ENCODE peak calls at places on chromosomes 7 and 10, in nine cellular contexts. One of them, this sample, is unnamed.

GRCh38 chr7:24255139-24255538 is 28.9 kb upstream of the NPY start:
- DNase-seq in Karpas-422: no peak
- DNase-seq in IMR-90: no peak
- DNase-seq in neural progenitor cell: no peak
- DNase-seq in GM12878: no peak
- DNase-seq in GM23248: no peak
- DNase-seq in mesendoderm: no peak
- DNase-seq in trophoblast cell: no peak
- DNase-seq in PC-3: no peak
- DNase-seq in this sample: no peak

GRCh38 chr7:50265968-50266694 is 38.4 kb upstream of the IKZF1 start:
- DNase-seq in Karpas-422: no peak
- DNase-seq in neural progenitor cell: no peak
- DNase-seq in GM23248: no peak
- DNase-seq in IMR-90: no peak
- DNase-seq in mesendoderm: no peak
- DNase-seq in GM12878: no peak
- DNase-seq in PC-3: no peak
- DNase-seq in trophoblast cell: no peak
- DNase-seq in this sample: no peak

GRCh38 chr10:126090911-126091728 is 194.8 kb downstream of the FANK1 start:
- DNase-seq in mesendoderm: no peak
- DNase-seq in IMR-90: peak
- DNase-seq in trophoblast cell: no peak
- DNase-seq in neural progenitor cell: no peak
- DNase-seq in GM23248: peak
- DNase-seq in GM12878: no peak
- DNase-seq in Karpas-422: no peak
- DNase-seq in PC-3: peak
- DNase-seq in this sample: peak

GRCh38 chr7:3922175-3922635 is 621.2 kb downstream of the SDK1 start:
- DNase-seq in trophoblast cell: peak
- DNase-seq in mesendoderm: peak
- DNase-seq in GM23248: peak
- DNase-seq in GM12878: no peak
- DNase-seq in IMR-90: peak
- DNase-seq in neural progenitor cell: peak
- DNase-seq in PC-3: peak
- DNase-seq in Karpas-422: no peak
- DNase-seq in this sample: peak

GRCh38 chr7:157923903-157924630 is 587.3 kb downstream of the DNAJB6 start:
- DNase-seq in trophoblast cell: no peak
- DNase-seq in IMR-90: no peak
- DNase-seq in Karpas-422: no peak
- DNase-seq in GM23248: no peak
- DNase-seq in PC-3: no peak
- DNase-seq in GM12878: no peak
- DNase-seq in mesendoderm: no peak
- DNase-seq in neural progenitor cell: no peak
- DNase-seq in this sample: no peak

GRCh38 chr10:1594372-1595241 is 142.7 kb downstream of the ADARB2 start:
- DNase-seq in IMR-90: no peak
- DNase-seq in PC-3: no peak
- DNase-seq in GM23248: no peak
- DNase-seq in GM12878: no peak
- DNase-seq in mesendoderm: no peak
- DNase-seq in neural progenitor cell: no peak
- DNase-seq in Karpas-422: no peak
- DNase-seq in trophoblast cell: no peak
- DNase-seq in this sample: no peak

GRCh38 chr10:58963723-58964124 is 212.7 kb upstream of the PHYHIPL start:
- DNase-seq in neural progenitor cell: peak
- DNase-seq in Karpas-422: no peak
- DNase-seq in GM23248: no peak
- DNase-seq in mesendoderm: peak
- DNase-seq in trophoblast cell: no peak
- DNase-seq in GM12878: no peak
- DNase-seq in PC-3: no peak
- DNase-seq in IMR-90: no peak
- DNase-seq in this sample: no peak

GRCh38 chr7:124765401-124766352 is at the start of gene GPR37:
- DNase-seq in Karpas-422: no peak
- DNase-seq in neural progenitor cell: peak
- DNase-seq in PC-3: peak
- DNase-seq in IMR-90: peak
- DNase-seq in mesendoderm: peak
- DNase-seq in trophoblast cell: peak
- DNase-seq in GM12878: no peak
- DNase-seq in GM23248: peak
- DNase-seq in this sample: peak

GRCh38 chr7:149719912-149720335 is 53.5 kb downstream of the ZNF467 start:
- DNase-seq in GM23248: no peak
- DNase-seq in trophoblast cell: no peak
- DNase-seq in GM12878: no peak
- DNase-seq in mesendoderm: peak
- DNase-seq in PC-3: no peak
- DNase-seq in Karpas-422: no peak
- DNase-seq in neural progenitor cell: no peak
- DNase-seq in IMR-90: no peak
- DNase-seq in this sample: no peak

GRCh38 chr10:19889279-19889678 is 73.0 kb downstream of the PLXDC2 start:
- DNase-seq in IMR-90: no peak
- DNase-seq in mesendoderm: no peak
- DNase-seq in Karpas-422: no peak
- DNase-seq in trophoblast cell: no peak
- DNase-seq in GM23248: no peak
- DNase-seq in GM12878: no peak
- DNase-seq in neural progenitor cell: no peak
- DNase-seq in PC-3: no peak
- DNase-seq in this sample: no peak

GRCh38 chr7:16811555-16811954 is 6.8 kb upstream of the AGR2 start:
- DNase-seq in Karpas-422: peak
- DNase-seq in PC-3: peak
- DNase-seq in trophoblast cell: peak
- DNase-seq in GM12878: no peak
- DNase-seq in IMR-90: peak
- DNase-seq in neural progenitor cell: no peak
- DNase-seq in mesendoderm: no peak
- DNase-seq in GM23248: peak
- DNase-seq in this sample: peak

GRCh38 chr7:39951943-39952194 is 1.8 kb downstream of the CDK13 start:
- DNase-seq in Karpas-422: no peak
- DNase-seq in mesendoderm: no peak
- DNase-seq in IMR-90: no peak
- DNase-seq in PC-3: no peak
- DNase-seq in neural progenitor cell: no peak
- DNase-seq in GM23248: no peak
- DNase-seq in GM12878: no peak
- DNase-seq in trophoblast cell: no peak
- DNase-seq in this sample: no peak

GRCh38 chr7:39951156-39951942 is 1.3 kb downstream of the CDK13 start:
- DNase-seq in PC-3: peak
- DNase-seq in GM23248: peak
- DNase-seq in trophoblast cell: peak
- DNase-seq in Karpas-422: peak
- DNase-seq in neural progenitor cell: peak
- DNase-seq in GM12878: no peak
- DNase-seq in mesendoderm: peak
- DNase-seq in IMR-90: peak
- DNase-seq in this sample: peak

GRCh38 chr7:39954694-39955093 is 4.6 kb downstream of the CDK13 start:
- DNase-seq in Karpas-422: peak
- DNase-seq in GM12878: no peak
- DNase-seq in PC-3: no peak
- DNase-seq in GM23248: no peak
- DNase-seq in trophoblast cell: no peak
- DNase-seq in mesendoderm: no peak
- DNase-seq in neural progenitor cell: no peak
- DNase-seq in IMR-90: no peak
- DNase-seq in this sample: no peak

GRCh38 chr7:39952378-39952777 is 2.3 kb downstream of the CDK13 start:
- DNase-seq in GM23248: peak
- DNase-seq in Karpas-422: peak
- DNase-seq in GM12878: no peak
- DNase-seq in neural progenitor cell: no peak
- DNase-seq in IMR-90: peak
- DNase-seq in PC-3: peak
- DNase-seq in mesendoderm: no peak
- DNase-seq in trophoblast cell: peak
- DNase-seq in this sample: peak

DNA sequence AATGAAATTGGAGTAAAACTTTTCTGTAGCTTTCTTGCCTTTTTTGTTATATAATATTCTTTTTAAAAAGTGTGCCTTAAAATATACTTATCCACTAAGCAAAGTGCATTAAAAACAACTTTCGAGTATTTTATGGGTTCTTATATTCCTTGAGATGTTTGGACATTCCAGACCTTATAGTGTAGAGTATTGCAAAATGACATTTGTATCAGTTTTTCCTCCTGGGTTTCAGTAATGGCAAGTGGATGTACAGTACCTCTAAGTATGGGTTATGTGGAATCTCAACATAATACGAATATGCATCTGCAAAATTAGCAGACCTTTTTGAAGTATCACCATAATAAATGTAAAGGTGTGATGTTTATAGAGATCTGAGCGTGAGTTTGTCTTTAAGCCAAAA is 2.7 kb downstream of the CDK13 start:
- DNase-seq in neural progenitor cell: no peak
- DNase-seq in GM12878: no peak
- DNase-seq in PC-3: peak
- DNase-seq in trophoblast cell: peak
- DNase-seq in GM23248: peak
- DNase-seq in IMR-90: peak
- DNase-seq in mesendoderm: no peak
- DNase-seq in Karpas-422: peak
- DNase-seq in this sample: peak
- H3K9ac ChIP-seq in neural progenitor cell: peak
- H3K9ac ChIP-seq in GM12878: peak
- H3K9ac ChIP-seq in PC-3: peak
- H3K9ac ChIP-seq in trophoblast cell: no peak
- H3K9ac ChIP-seq in GM23248: peak
- H3K9ac ChIP-seq in IMR-90: peak
- H3K9ac ChIP-seq in mesendoderm: peak
- H3K9ac ChIP-seq in Karpas-422: peak
- H3K9ac ChIP-seq in this sample: no peak

GRCh38 chr7:159031135-159031701 is 113.4 kb downstream of the VIPR2 start:
- DNase-seq in PC-3: no peak
- DNase-seq in GM23248: no peak
- DNase-seq in neural progenitor cell: peak
- DNase-seq in mesendoderm: peak
- DNase-seq in trophoblast cell: no peak
- DNase-seq in GM12878: no peak
- DNase-seq in IMR-90: no peak
- DNase-seq in Karpas-422: no peak
- DNase-seq in this sample: no peak

GRCh38 chr7:159031750-159032149 is 112.9 kb downstream of the VIPR2 start:
- DNase-seq in GM23248: no peak
- DNase-seq in neural progenitor cell: no peak
- DNase-seq in IMR-90: no peak
- DNase-seq in Karpas-422: no peak
- DNase-seq in GM12878: no peak
- DNase-seq in trophoblast cell: no peak
- DNase-seq in mesendoderm: no peak
- DNase-seq in PC-3: no peak
- DNase-seq in this sample: no peak

GRCh38 chr7:159028456-159029401 is 115.9 kb downstream of the VIPR2 start:
- DNase-seq in IMR-90: no peak
- DNase-seq in GM12878: no peak
- DNase-seq in trophoblast cell: no peak
- DNase-seq in GM23248: no peak
- DNase-seq in neural progenitor cell: no peak
- DNase-seq in Karpas-422: no peak
- DNase-seq in mesendoderm: no peak
- DNase-seq in PC-3: no peak
- DNase-seq in this sample: no peak

GRCh38 chr7:159032310-159032709 is 112.4 kb downstream of the VIPR2 start:
- DNase-seq in mesendoderm: no peak
- DNase-seq in trophoblast cell: no peak
- DNase-seq in IMR-90: no peak
- DNase-seq in GM12878: no peak
- DNase-seq in PC-3: no peak
- DNase-seq in neural progenitor cell: no peak
- DNase-seq in Karpas-422: no peak
- DNase-seq in GM23248: no peak
- DNase-seq in this sample: no peak

GRCh38 chr7:159030490-159031134 is 114.1 kb downstream of the VIPR2 start:
- DNase-seq in trophoblast cell: peak
- DNase-seq in IMR-90: no peak
- DNase-seq in neural progenitor cell: peak
- DNase-seq in Karpas-422: no peak
- DNase-seq in GM12878: no peak
- DNase-seq in GM23248: peak
- DNase-seq in PC-3: no peak
- DNase-seq in mesendoderm: peak
- DNase-seq in this sample: no peak
- H3K4me3 ChIP-seq in trophoblast cell: peak
- H3K4me3 ChIP-seq in IMR-90: peak
- H3K4me3 ChIP-seq in neural progenitor cell: peak
- H3K4me3 ChIP-seq in Karpas-422: no peak
- H3K4me3 ChIP-seq in GM12878: no peak
- H3K4me3 ChIP-seq in GM23248: no peak
- H3K4me3 ChIP-seq in PC-3: peak
- H3K4me3 ChIP-seq in mesendoderm: peak
- H3K4me3 ChIP-seq in this sample: peak

DNA sequence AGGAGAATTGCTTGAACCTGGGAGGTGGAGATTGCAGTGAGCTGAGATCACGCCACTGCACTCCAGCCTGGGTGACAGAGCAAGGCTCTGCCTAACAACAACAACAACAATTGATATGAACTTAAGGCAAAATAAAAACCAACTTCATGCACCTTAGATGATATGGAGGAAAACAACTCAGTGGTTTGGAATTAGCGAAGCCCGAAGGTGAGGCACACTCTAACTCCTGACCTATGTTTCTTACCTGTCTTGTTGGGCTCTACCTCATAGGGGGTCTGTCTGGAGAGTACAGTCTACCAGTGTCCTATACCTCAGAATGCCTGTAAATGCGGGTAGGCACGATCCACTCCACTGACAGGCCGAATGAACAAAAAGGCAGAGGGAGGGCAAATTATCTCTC is 24.3 kb upstream of the COBL start:
- DNase-seq in IMR-90: no peak
- DNase-seq in GM12878: no peak
- DNase-seq in trophoblast cell: peak
- DNase-seq in PC-3: no peak
- DNase-seq in GM23248: no peak
- DNase-seq in mesendoderm: no peak
- DNase-seq in Karpas-422: no peak
- DNase-seq in neural progenitor cell: no peak
- DNase-seq in this sample: no peak
- H3K27ac ChIP-seq in IMR-90: no peak
- H3K27ac ChIP-seq in GM12878: no peak
- H3K27ac ChIP-seq in trophoblast cell: no peak
- H3K27ac ChIP-seq in PC-3: no peak
- H3K27ac ChIP-seq in GM23248: no peak
- H3K27ac ChIP-seq in mesendoderm: no peak
- H3K27ac ChIP-seq in Karpas-422: no peak
- H3K27ac ChIP-seq in neural progenitor cell: no peak
- H3K27ac ChIP-seq in this sample: no peak

DNA sequence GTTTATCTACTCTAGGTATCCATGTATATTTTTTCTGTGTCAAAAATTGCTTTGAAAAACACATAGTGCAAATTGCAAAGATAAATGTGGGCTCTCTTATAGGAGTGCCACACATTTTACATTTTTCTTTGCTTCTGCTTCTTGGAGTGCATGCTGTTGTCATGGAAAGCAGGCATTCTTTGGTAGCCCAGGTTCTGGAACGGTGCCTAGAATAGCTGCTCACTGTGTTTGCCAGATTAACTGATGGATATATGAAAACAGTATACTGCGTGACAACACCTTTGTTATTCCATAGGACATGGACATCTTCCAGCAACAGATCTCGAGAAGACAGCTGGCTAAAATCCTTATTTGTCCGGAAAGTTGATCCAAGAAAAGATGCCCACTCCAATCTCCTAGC is 13.4 kb downstream of the NIPSNAP2 start:
- DNase-seq in PC-3: peak
- DNase-seq in GM12878: no peak
- DNase-seq in neural progenitor cell: no peak
- DNase-seq in Karpas-422: no peak
- DNase-seq in trophoblast cell: peak
- DNase-seq in GM23248: peak
- DNase-seq in IMR-90: peak
- DNase-seq in mesendoderm: no peak
- DNase-seq in this sample: peak
- H3K9ac ChIP-seq in PC-3: no peak
- H3K9ac ChIP-seq in GM12878: no peak
- H3K9ac ChIP-seq in neural progenitor cell: no peak
- H3K9ac ChIP-seq in Karpas-422: no peak
- H3K9ac ChIP-seq in trophoblast cell: no peak
- H3K9ac ChIP-seq in GM23248: no peak
- H3K9ac ChIP-seq in IMR-90: no peak
- H3K9ac ChIP-seq in mesendoderm: no peak
- H3K9ac ChIP-seq in this sample: no peak

This sample was measured in fibroblast of lung.